ENCODE peak calls at places on chromosome 4, in nine cellular contexts. One of them, this sample, is unnamed.

GRCh38 chr4:3880595-3881120 is 114.5 kb downstream of the ADRA2C start:
- DNase-seq in IMR-90: peak
- DNase-seq in SK-N-SH: peak
- DNase-seq in fibroblast of mammary gland: peak
- DNase-seq in brain microvascular endothelial cell: peak
- DNase-seq in OCI-LY7: peak
- DNase-seq in tibial nerve: peak
- DNase-seq in HFFc6: peak
- DNase-seq in left lung: peak
- DNase-seq in this sample: peak

GRCh38 chr4:24642941-24643628 is 58.7 kb upstream of the DHX15 start:
- DNase-seq in IMR-90: peak
- DNase-seq in SK-N-SH: no peak
- DNase-seq in fibroblast of mammary gland: peak
- DNase-seq in brain microvascular endothelial cell: peak
- DNase-seq in OCI-LY7: no peak
- DNase-seq in tibial nerve: no peak
- DNase-seq in HFFc6: peak
- DNase-seq in left lung: no peak
- DNase-seq in this sample: no peak

GRCh38 chr4:157907224-157907623 is 265.6 kb downstream of the GASK1B start:
- DNase-seq in IMR-90: no peak
- DNase-seq in SK-N-SH: no peak
- DNase-seq in fibroblast of mammary gland: no peak
- DNase-seq in brain microvascular endothelial cell: no peak
- DNase-seq in OCI-LY7: no peak
- DNase-seq in tibial nerve: no peak
- DNase-seq in HFFc6: no peak
- DNase-seq in left lung: no peak
- DNase-seq in this sample: no peak

GRCh38 chr4:121777625-121778024 is 12.7 kb upstream of the SMIM43 start:
- DNase-seq in IMR-90: no peak
- DNase-seq in SK-N-SH: no peak
- DNase-seq in fibroblast of mammary gland: no peak
- DNase-seq in brain microvascular endothelial cell: no peak
- DNase-seq in OCI-LY7: no peak
- DNase-seq in tibial nerve: no peak
- DNase-seq in HFFc6: no peak
- DNase-seq in left lung: no peak
- DNase-seq in this sample: no peak

GRCh38 chr4:186724048-186724860 is 598 bp upstream of the FAT1 start:
- DNase-seq in IMR-90: peak
- DNase-seq in SK-N-SH: peak
- DNase-seq in fibroblast of mammary gland: peak
- DNase-seq in brain microvascular endothelial cell: peak
- DNase-seq in OCI-LY7: no peak
- DNase-seq in tibial nerve: no peak
- DNase-seq in HFFc6: no peak
- DNase-seq in left lung: peak
- DNase-seq in this sample: peak

GRCh38 chr4:54781771-54782170 is 124.0 kb downstream of the KIT start:
- DNase-seq in IMR-90: no peak
- DNase-seq in SK-N-SH: no peak
- DNase-seq in fibroblast of mammary gland: no peak
- DNase-seq in brain microvascular endothelial cell: no peak
- DNase-seq in OCI-LY7: no peak
- DNase-seq in tibial nerve: peak
- DNase-seq in HFFc6: no peak
- DNase-seq in left lung: no peak
- DNase-seq in this sample: no peak

GRCh38 chr4:86452323-86452995 is 92.6 kb upstream of the MAPK10 start:
- DNase-seq in IMR-90: peak
- DNase-seq in SK-N-SH: no peak
- DNase-seq in fibroblast of mammary gland: peak
- DNase-seq in brain microvascular endothelial cell: peak
- DNase-seq in OCI-LY7: no peak
- DNase-seq in tibial nerve: no peak
- DNase-seq in HFFc6: no peak
- DNase-seq in left lung: no peak
- DNase-seq in this sample: no peak

GRCh38 chr4:108427946-108428345 is 192.4 kb upstream of the RPL34 start:
- DNase-seq in IMR-90: peak
- DNase-seq in SK-N-SH: no peak
- DNase-seq in fibroblast of mammary gland: peak
- DNase-seq in brain microvascular endothelial cell: no peak
- DNase-seq in OCI-LY7: no peak
- DNase-seq in tibial nerve: no peak
- DNase-seq in HFFc6: no peak
- DNase-seq in left lung: no peak
- DNase-seq in this sample: no peak

GRCh38 chr4:141501395-141501794 is 135.0 kb upstream of the IL15 start:
- DNase-seq in IMR-90: peak
- DNase-seq in SK-N-SH: no peak
- DNase-seq in fibroblast of mammary gland: peak
- DNase-seq in brain microvascular endothelial cell: no peak
- DNase-seq in OCI-LY7: no peak
- DNase-seq in tibial nerve: no peak
- DNase-seq in HFFc6: no peak
- DNase-seq in left lung: no peak
- DNase-seq in this sample: no peak

GRCh38 chr4:112736718-112737135 is 99.8 kb downstream of the LARP7 start:
- DNase-seq in IMR-90: no peak
- DNase-seq in SK-N-SH: no peak
- DNase-seq in fibroblast of mammary gland: no peak
- DNase-seq in brain microvascular endothelial cell: no peak
- DNase-seq in OCI-LY7: no peak
- DNase-seq in tibial nerve: no peak
- DNase-seq in HFFc6: no peak
- DNase-seq in left lung: no peak
- DNase-seq in this sample: no peak

GRCh38 chr4:174580597-174580996 is 58.3 kb upstream of the HPGD start:
- DNase-seq in IMR-90: no peak
- DNase-seq in SK-N-SH: no peak
- DNase-seq in fibroblast of mammary gland: peak
- DNase-seq in brain microvascular endothelial cell: peak
- DNase-seq in OCI-LY7: no peak
- DNase-seq in tibial nerve: peak
- DNase-seq in HFFc6: no peak
- DNase-seq in left lung: no peak
- DNase-seq in this sample: no peak

GRCh38 chr4:183657564-183657963 is 1.4 kb downstream of the RWDD4 start:
- DNase-seq in IMR-90: no peak
- DNase-seq in SK-N-SH: no peak
- DNase-seq in fibroblast of mammary gland: no peak
- DNase-seq in brain microvascular endothelial cell: no peak
- DNase-seq in OCI-LY7: peak
- DNase-seq in tibial nerve: no peak
- DNase-seq in HFFc6: peak
- DNase-seq in left lung: no peak
- DNase-seq in this sample: no peak

GRCh38 chr4:79623125-79623905 is 215.3 kb upstream of the GK2 start:
- DNase-seq in IMR-90: peak
- DNase-seq in SK-N-SH: no peak
- DNase-seq in fibroblast of mammary gland: no peak
- DNase-seq in brain microvascular endothelial cell: no peak
- DNase-seq in OCI-LY7: no peak
- DNase-seq in tibial nerve: peak
- DNase-seq in HFFc6: no peak
- DNase-seq in left lung: no peak
- DNase-seq in this sample: no peak

GRCh38 chr4:55398966-55399365 is 3.2 kb downstream of the TMEM165 start:
- DNase-seq in IMR-90: peak
- DNase-seq in SK-N-SH: peak
- DNase-seq in fibroblast of mammary gland: peak
- DNase-seq in brain microvascular endothelial cell: no peak
- DNase-seq in OCI-LY7: no peak
- DNase-seq in tibial nerve: no peak
- DNase-seq in HFFc6: no peak
- DNase-seq in left lung: no peak
- DNase-seq in this sample: no peak

GRCh38 chr4:6877070-6877469 is 32.6 kb upstream of the TBC1D14 start:
- DNase-seq in IMR-90: no peak
- DNase-seq in SK-N-SH: no peak
- DNase-seq in fibroblast of mammary gland: no peak
- DNase-seq in brain microvascular endothelial cell: no peak
- DNase-seq in OCI-LY7: no peak
- DNase-seq in tibial nerve: no peak
- DNase-seq in HFFc6: no peak
- DNase-seq in left lung: no peak
- DNase-seq in this sample: no peak

GRCh38 chr4:94765653-94766052 is 7.9 kb downstream of the BMPR1B start:
- DNase-seq in IMR-90: no peak
- DNase-seq in SK-N-SH: no peak
- DNase-seq in fibroblast of mammary gland: no peak
- DNase-seq in brain microvascular endothelial cell: no peak
- DNase-seq in OCI-LY7: no peak
- DNase-seq in tibial nerve: no peak
- DNase-seq in HFFc6: no peak
- DNase-seq in left lung: no peak
- DNase-seq in this sample: no peak

GRCh38 chr4:128596115-128596514 is 213.4 kb upstream of the JADE1 start:
- DNase-seq in IMR-90: no peak
- DNase-seq in SK-N-SH: no peak
- DNase-seq in fibroblast of mammary gland: no peak
- DNase-seq in brain microvascular endothelial cell: no peak
- DNase-seq in OCI-LY7: no peak
- DNase-seq in tibial nerve: no peak
- DNase-seq in HFFc6: no peak
- DNase-seq in left lung: no peak
- DNase-seq in this sample: peak

GRCh38 chr4:4408576-4409335 is 21.9 kb downstream of the NSG1 start:
- DNase-seq in IMR-90: no peak
- DNase-seq in SK-N-SH: no peak
- DNase-seq in fibroblast of mammary gland: no peak
- DNase-seq in brain microvascular endothelial cell: no peak
- DNase-seq in OCI-LY7: no peak
- DNase-seq in tibial nerve: no peak
- DNase-seq in HFFc6: no peak
- DNase-seq in left lung: peak
- DNase-seq in this sample: no peak

GRCh38 chr4:139077567-139078355 is 62.2 kb downstream of the NOCT start:
- DNase-seq in IMR-90: no peak
- DNase-seq in SK-N-SH: no peak
- DNase-seq in fibroblast of mammary gland: no peak
- DNase-seq in brain microvascular endothelial cell: no peak
- DNase-seq in OCI-LY7: no peak
- DNase-seq in tibial nerve: no peak
- DNase-seq in HFFc6: no peak
- DNase-seq in left lung: no peak
- DNase-seq in this sample: no peak
- TF ChIP-seq CTCF in IMR-90: no peak
- TF ChIP-seq CTCF in SK-N-SH: no peak
- TF ChIP-seq CTCF in fibroblast of mammary gland: no peak
- TF ChIP-seq CTCF in brain microvascular endothelial cell: no peak
- TF ChIP-seq CTCF in OCI-LY7: no peak
- TF ChIP-seq CTCF in tibial nerve: no peak
- TF ChIP-seq CTCF in HFFc6: no peak
- TF ChIP-seq CTCF in left lung: no peak
- TF ChIP-seq CTCF in this sample: no peak

GRCh38 chr4:138090145-138090917 is 151.8 kb downstream of the SLC7A11 start:
- DNase-seq in IMR-90: peak
- DNase-seq in SK-N-SH: peak
- DNase-seq in fibroblast of mammary gland: peak
- DNase-seq in brain microvascular endothelial cell: peak
- DNase-seq in OCI-LY7: peak
- DNase-seq in tibial nerve: peak
- DNase-seq in HFFc6: peak
- DNase-seq in left lung: no peak
- DNase-seq in this sample: peak
- TF ChIP-seq CTCF in IMR-90: peak
- TF ChIP-seq CTCF in SK-N-SH: peak
- TF ChIP-seq CTCF in fibroblast of mammary gland: peak
- TF ChIP-seq CTCF in brain microvascular endothelial cell: peak
- TF ChIP-seq CTCF in OCI-LY7: peak
- TF ChIP-seq CTCF in tibial nerve: peak
- TF ChIP-seq CTCF in HFFc6: peak
- TF ChIP-seq CTCF in left lung: peak
- TF ChIP-seq CTCF in this sample: peak

DNA sequence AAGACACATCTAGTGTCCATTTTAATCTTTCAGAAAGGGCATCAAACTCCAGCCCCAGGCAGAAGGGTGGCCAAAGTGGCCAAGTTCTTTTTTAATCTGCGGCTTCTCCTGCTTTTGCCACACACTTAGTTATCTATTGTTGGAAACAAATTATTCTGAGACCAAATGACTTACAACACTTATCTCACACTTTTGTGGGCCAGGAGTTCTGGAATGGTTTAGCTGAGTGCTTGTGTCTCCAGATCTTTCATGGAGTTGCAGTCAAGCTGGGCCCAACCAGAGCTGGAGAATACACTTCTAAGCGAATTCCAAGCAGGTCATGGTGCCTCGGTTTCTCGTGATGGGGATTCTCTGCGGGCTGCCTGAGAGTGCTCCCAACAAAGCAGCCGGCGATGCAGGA is 4.0 kb downstream of the TXK start:
- DNase-seq in IMR-90: no peak
- DNase-seq in SK-N-SH: no peak
- DNase-seq in fibroblast of mammary gland: no peak
- DNase-seq in brain microvascular endothelial cell: no peak
- DNase-seq in OCI-LY7: no peak
- DNase-seq in tibial nerve: no peak
- DNase-seq in HFFc6: no peak
- DNase-seq in left lung: no peak
- DNase-seq in this sample: no peak
- TF ChIP-seq CTCF in IMR-90: no peak
- TF ChIP-seq CTCF in SK-N-SH: no peak
- TF ChIP-seq CTCF in fibroblast of mammary gland: no peak
- TF ChIP-seq CTCF in brain microvascular endothelial cell: no peak
- TF ChIP-seq CTCF in OCI-LY7: no peak
- TF ChIP-seq CTCF in tibial nerve: no peak
- TF ChIP-seq CTCF in HFFc6: no peak
- TF ChIP-seq CTCF in left lung: no peak
- TF ChIP-seq CTCF in this sample: no peak

GRCh38 chr4:17283832-17284231 is 228.1 kb downstream of the QDPR start:
- DNase-seq in IMR-90: no peak
- DNase-seq in SK-N-SH: no peak
- DNase-seq in fibroblast of mammary gland: no peak
- DNase-seq in brain microvascular endothelial cell: no peak
- DNase-seq in OCI-LY7: no peak
- DNase-seq in tibial nerve: no peak
- DNase-seq in HFFc6: no peak
- DNase-seq in left lung: no peak
- DNase-seq in this sample: no peak

GRCh38 chr4:17283251-17283650 is 228.6 kb downstream of the QDPR start:
- DNase-seq in IMR-90: no peak
- DNase-seq in SK-N-SH: no peak
- DNase-seq in fibroblast of mammary gland: no peak
- DNase-seq in brain microvascular endothelial cell: no peak
- DNase-seq in OCI-LY7: no peak
- DNase-seq in tibial nerve: no peak
- DNase-seq in HFFc6: no peak
- DNase-seq in left lung: no peak
- DNase-seq in this sample: no peak

GRCh38 chr4:17276821-17277220 is 235.1 kb downstream of the QDPR start:
- DNase-seq in IMR-90: peak
- DNase-seq in SK-N-SH: no peak
- DNase-seq in fibroblast of mammary gland: peak
- DNase-seq in brain microvascular endothelial cell: peak
- DNase-seq in OCI-LY7: no peak
- DNase-seq in tibial nerve: no peak
- DNase-seq in HFFc6: peak
- DNase-seq in left lung: no peak
- DNase-seq in this sample: no peak

GRCh38 chr4:17284323-17285175 is 227.3 kb downstream of the QDPR start:
- DNase-seq in IMR-90: no peak
- DNase-seq in SK-N-SH: no peak
- DNase-seq in fibroblast of mammary gland: no peak
- DNase-seq in brain microvascular endothelial cell: no peak
- DNase-seq in OCI-LY7: no peak
- DNase-seq in tibial nerve: no peak
- DNase-seq in HFFc6: no peak
- DNase-seq in left lung: no peak
- DNase-seq in this sample: no peak

GRCh38 chr4:17280266-17280665 is 231.6 kb downstream of the QDPR start:
- DNase-seq in IMR-90: no peak
- DNase-seq in SK-N-SH: no peak
- DNase-seq in fibroblast of mammary gland: no peak
- DNase-seq in brain microvascular endothelial cell: no peak
- DNase-seq in OCI-LY7: no peak
- DNase-seq in tibial nerve: no peak
- DNase-seq in HFFc6: peak
- DNase-seq in left lung: no peak
- DNase-seq in this sample: no peak
- TF ChIP-seq CTCF in IMR-90: no peak
- TF ChIP-seq CTCF in SK-N-SH: no peak
- TF ChIP-seq CTCF in fibroblast of mammary gland: no peak
- TF ChIP-seq CTCF in brain microvascular endothelial cell: no peak
- TF ChIP-seq CTCF in OCI-LY7: peak
- TF ChIP-seq CTCF in tibial nerve: no peak
- TF ChIP-seq CTCF in HFFc6: peak
- TF ChIP-seq CTCF in left lung: no peak
- TF ChIP-seq CTCF in this sample: no peak